ENCODE peak calls at places on chromosomes 2 and 18, in four cellular contexts. Z is HepG2, L is H1, I is GM12878. U is an unnamed sample. For H3K9me3 and H3K4me1, the result is how much of the 10 kb centered on the place peaks cover.

GRCh38 chr2:221726894-221727513 is 154.9 kb upstream of the EPHA4 start:
- DNase-seq in Z (no peak), I (no peak), L (no peak), U (no peak)

GRCh38 chr2:12970861-12971260 is 254.1 kb downstream of the TRIB2 start:
- DNase-seq in I (no peak), Z (no peak), L (no peak), U (no peak)

GRCh38 chr2:199606193-199606780 is 148.5 kb upstream of the SATB2 start:
- DNase-seq in Z (no peak), L (no peak), I (no peak), U (no peak)

GRCh38 chr2:96877513-96878159 is 7.8 kb upstream of the SEMA4C start:
- DNase-seq in I (no peak), Z (no peak), L (no peak), U (no peak)

GRCh38 chr2:43027103-43027482 is 199.3 kb downstream of the ZFP36L2 start:
- DNase-seq in Z (no peak), L (no peak), I (no peak), U (no peak)

GRCh38 chr2:27164960-27165763 is 16.4 kb downstream of the TCF23 start:
- DNase-seq in Z (no peak), L (no peak), I (peak), U (no peak)

GRCh38 chr18:25875574-25875973 is 214.8 kb downstream of the SS18 start:
- DNase-seq in L (no peak), I (no peak), Z (no peak), U (no peak)

GRCh38 chr2:177334940-177335543 is 57.5 kb upstream of the AGPS start:
- DNase-seq in L (no peak), I (no peak), Z (peak), U (no peak)

GRCh38 chr2:105118960-105119359 is 81.1 kb downstream of the MRPS9 start:
- DNase-seq in I (no peak), L (peak), Z (no peak), U (no peak)

GRCh38 chr2:226020179-226020578 is 620.7 kb downstream of the NYAP2 start:
- DNase-seq in L (no peak), I (no peak), Z (no peak), U (no peak)

GRCh38 chr18:46481847-46482245 is 175.2 kb downstream of the LOXHD1 start:
- DNase-seq in I (no peak), Z (no peak), L (no peak), U (no peak)

GRCh38 chr2:126172785-126173184 is 483.2 kb upstream of the GYPC start:
- DNase-seq in L (no peak), I (no peak), Z (no peak), U (no peak)

GRCh38 chr2:159677654-159678053 is 34.7 kb upstream of the MARCHF7 start:
- DNase-seq in Z (peak), L (no peak), I (no peak), U (no peak)

GRCh38 chr2:56127013-56127772 is 56.6 kb upstream of the CCDC85A start:
- DNase-seq in Z (no peak), L (no peak), I (no peak), U (no peak)

GRCh38 chr2:201228271-201228911 is 31.9 kb upstream of the CASP8 start:
- DNase-seq in I (no peak), Z (no peak), L (no peak), U (no peak)

GRCh38 chr2:96527052-96527964 is 9.2 kb upstream of the ARID5A start:
- DNase-seq in I (no peak), L (peak), Z (no peak), U (no peak)

GRCh38 chr2:105055613-105056012 is 17.7 kb downstream of the MRPS9 start:
- DNase-seq in L (no peak), Z (no peak), I (no peak), U (no peak)

GRCh38 chr2:159229476-159230144 is 56.9 kb downstream of the WDSUB1 start:
- DNase-seq in Z (no peak), L (no peak), I (no peak), U (no peak)

GRCh38 chr2:226578879-226579278 is 220.7 kb downstream of the IRS1 start:
- DNase-seq in Z (peak), L (no peak), I (no peak), U (no peak)

GRCh38 chr18:55593888-55594287 is 5.9 kb upstream of the TCF4 start:
- DNase-seq in I (no peak), L (no peak), Z (no peak), U (no peak)

GRCh38 chr2:99488587-99488998 is 1.2 kb downstream of the REV1 start:
- DNase-seq in L (no peak), Z (peak), I (peak), U (no peak)

GRCh38 chr2:25545899-25546298 is 127.5 kb downstream of the DTNB start:
- DNase-seq in L (no peak), Z (peak), I (no peak), U (no peak)

GRCh38 chr18:50720281-50720680 is 99.5 kb downstream of the MRO start:
- DNase-seq in L (no peak), I (no peak), Z (no peak), U (no peak)

GRCh38 chr2:160940271-160940670 is 220.0 kb upstream of the TANK start:
- DNase-seq in I (no peak), Z (no peak), L (no peak), U (no peak)

GRCh38 chr2:175259164-175259563 is 77.7 kb upstream of the ATP5MC3 start:
- DNase-seq in Z (no peak), I (no peak), L (no peak), U (no peak)

GRCh38 chr2:175478369-175478768 is 296.9 kb upstream of the ATP5MC3 start:
- DNase-seq in I (no peak), Z (no peak), L (no peak), U (no peak)

GRCh38 chr2:199814084-199814844 is 36.7 kb downstream of the FTCDNL1 start:
- DNase-seq in I (no peak), Z (no peak), L (no peak), U (no peak)

GRCh38 chr2:193841389-193842150 is 1646.8 kb upstream of the TMEFF2 start:
- DNase-seq in Z (no peak), I (no peak), L (no peak), U (no peak)

GRCh38 chr2:172811027-172811426 is 75.4 kb downstream of the RAPGEF4 start:
- DNase-seq in I (no peak), L (no peak), Z (no peak), U (no peak)

GRCh38 chr2:86297382-86298147 is 39.9 kb downstream of the REEP1 start:
- DNase-seq in Z (no peak), L (no peak), I (no peak), U (no peak)

GRCh38 chr2:7620255-7620654 is 703.0 kb downstream of the RNF144A start:
- DNase-seq in L (no peak), Z (no peak), I (no peak), U (peak)

GRCh38 chr2:61471905-61472805 is 1.3 kb upstream of the USP34 start:
- DNase-seq in L (no peak), I (no peak), Z (peak), U (no peak)

GRCh38 chr2:229133155-229133772 is 137.8 kb downstream of the PID1 start:
- DNase-seq in Z (peak), I (no peak), L (no peak), U (peak)

GRCh38 chr2:64404002-64404731 is 49.8 kb upstream of the LGALSL start:
- DNase-seq in L (peak), Z (peak), I (no peak), U (peak)

GRCh38 chr18:57523171-57523956 is 63.1 kb downstream of the FECH start:
- DNase-seq in Z (no peak), I (no peak), L (no peak), U (no peak)

GRCh38 chr2:196963043-196963442 is 36.5 kb upstream of the PGAP1 start:
- DNase-seq in L (no peak), I (no peak), Z (no peak), U (no peak)

GRCh38 chr2:64661770-64662169 is 8.1 kb upstream of the SERTAD2 start:
- DNase-seq in I (no peak), Z (no peak), L (no peak), U (no peak)

DNA sequence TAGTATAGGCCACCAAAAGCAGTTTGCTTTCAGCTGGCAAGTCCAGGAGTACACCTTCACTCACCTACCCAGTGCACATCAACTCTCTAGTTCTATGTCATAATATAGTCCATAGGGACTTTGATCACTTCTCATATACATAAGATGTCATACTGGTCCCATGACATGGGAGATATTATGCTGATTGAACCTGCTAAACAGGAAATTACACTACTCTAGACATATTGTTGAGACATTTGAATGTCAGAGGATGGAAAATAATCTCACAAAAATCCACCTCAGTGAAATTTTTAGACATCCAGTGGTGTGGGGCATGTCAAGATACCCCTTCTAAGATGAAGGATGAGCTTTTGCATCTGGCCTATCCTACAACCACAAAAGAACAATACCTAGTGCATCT is 322.5 kb downstream of the EN1 start:
- DNase-seq in I (no peak), L (no peak), Z (no peak), U (no peak)
- H3K9me3 ChIP-seq in I (under half), L (under half), Z (under half), U (under half)

DNA sequence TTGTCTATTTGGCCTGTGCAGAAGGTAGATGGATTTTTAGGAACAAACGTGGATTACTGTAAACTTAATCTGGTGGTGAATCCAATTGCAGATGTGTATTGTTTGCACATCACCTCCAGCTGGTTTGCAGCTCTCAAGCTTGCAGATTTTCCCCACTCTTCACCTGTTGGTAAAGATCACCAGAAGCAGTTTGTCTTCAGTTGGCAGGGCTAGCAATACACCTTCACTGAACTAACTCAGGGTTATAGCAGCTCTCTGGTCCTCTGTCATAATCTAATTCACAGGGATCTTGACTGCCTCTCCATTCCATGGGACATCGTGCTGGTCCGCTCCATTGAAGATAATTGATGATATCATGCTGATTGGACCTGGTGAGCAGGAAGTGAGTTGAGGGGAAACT is 181.5 kb downstream of the VAPA start:
- DNase-seq in I (no peak), Z (no peak), L (no peak), U (no peak)
- H3K4me1 ChIP-seq in I (under half), Z (under half), L (under half), U (under half)

DNA sequence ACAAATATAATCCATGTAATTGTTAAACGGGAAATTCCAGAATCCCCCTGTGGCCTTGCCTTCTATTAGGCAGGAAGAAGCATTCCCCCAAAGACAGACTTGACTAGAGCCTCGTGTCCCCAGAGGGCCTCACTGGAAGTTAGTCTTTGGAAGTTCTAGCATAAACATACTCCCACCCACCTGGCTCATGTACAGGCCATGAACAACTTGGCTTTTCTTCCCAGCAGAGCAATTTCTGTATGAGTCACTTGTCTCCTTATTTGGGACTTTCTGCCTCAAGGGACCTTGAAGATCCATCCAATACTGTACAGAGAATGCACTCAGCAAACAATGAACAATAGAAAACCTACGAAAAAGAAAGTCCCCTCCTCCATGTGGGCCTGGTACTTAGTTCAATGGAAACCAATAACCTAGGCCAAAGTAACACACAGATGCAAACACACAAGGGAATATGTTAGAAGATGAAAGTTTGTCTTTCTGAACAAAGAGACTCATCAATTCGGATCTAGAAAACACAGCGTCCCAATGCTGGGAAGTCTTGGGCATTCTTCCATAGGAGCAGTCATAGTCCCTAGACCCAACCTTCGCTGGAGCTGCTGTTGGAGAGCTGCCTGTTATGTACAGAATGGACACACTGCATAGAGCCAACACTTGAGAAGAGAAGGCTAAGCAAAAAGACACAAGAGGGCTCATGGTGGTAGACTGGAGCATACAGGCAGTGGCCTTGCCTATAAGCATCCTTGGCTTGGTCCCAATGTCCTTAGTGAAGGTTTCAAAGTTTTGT is 303.5 kb downstream of the HRH4 start:
- DNase-seq in I (no peak), Z (no peak), L (no peak), U (no peak)
- TF ChIP-seq SUZ12 in I (no peak), Z (no peak), L (no peak), U (no peak)

DNA sequence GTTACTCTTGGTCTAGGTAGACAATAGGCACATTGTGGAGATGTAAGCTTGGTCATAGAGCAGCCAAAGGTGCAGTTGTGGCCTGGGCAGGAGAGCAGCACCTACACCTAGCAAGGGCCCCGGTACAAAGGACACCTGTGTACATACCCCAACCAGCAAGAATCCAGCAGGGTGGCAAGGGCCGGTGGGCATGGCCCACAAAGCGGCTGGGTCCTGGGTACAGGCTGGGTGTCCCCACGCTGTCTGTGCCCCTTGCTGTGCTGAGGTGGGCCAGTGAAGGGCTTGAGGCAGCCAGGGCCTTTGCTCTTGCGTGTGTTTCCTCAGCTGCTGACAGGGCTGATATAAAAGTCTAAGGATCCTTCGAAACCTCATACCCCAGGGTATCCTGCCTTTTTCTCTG is 501.8 kb downstream of the EIPR1 start:
- DNase-seq in L (no peak), Z (no peak), I (no peak), U (no peak)
- H3K9me3 ChIP-seq in L (under half), Z (under half), I (under half), U (under half)

GRCh38 chr2:151860210-151860609 is 32.0 kb upstream of the ARL5A start:
- DNase-seq in Z (no peak), L (no peak), I (no peak), U (no peak)

GRCh38 chr2:151857650-151858049 is 29.4 kb upstream of the ARL5A start:
- DNase-seq in Z (peak), L (no peak), I (no peak), U (no peak)

GRCh38 chr2:151862688-151863087 is 34.5 kb upstream of the ARL5A start:
- DNase-seq in I (peak), L (no peak), Z (no peak), U (no peak)

GRCh38 chr2:151860613-151861146 is 32.5 kb upstream of the ARL5A start:
- DNase-seq in L (no peak), Z (no peak), I (no peak), U (no peak)

GRCh38 chr2:151861171-151861570 is 33.0 kb upstream of the ARL5A start:
- DNase-seq in I (no peak), L (no peak), Z (no peak), U (no peak)
- H3K4me1 ChIP-seq in I (under half), L (under half), Z (under half), U (under half)

GRCh38 chr2:58644992-58645391 is 403.9 kb upstream of the FANCL start:
- DNase-seq in I (no peak), L (no peak), Z (no peak), U (no peak)
- TF ChIP-seq SUZ12 in I (no peak), L (no peak), Z (no peak), U (no peak)

DNA sequence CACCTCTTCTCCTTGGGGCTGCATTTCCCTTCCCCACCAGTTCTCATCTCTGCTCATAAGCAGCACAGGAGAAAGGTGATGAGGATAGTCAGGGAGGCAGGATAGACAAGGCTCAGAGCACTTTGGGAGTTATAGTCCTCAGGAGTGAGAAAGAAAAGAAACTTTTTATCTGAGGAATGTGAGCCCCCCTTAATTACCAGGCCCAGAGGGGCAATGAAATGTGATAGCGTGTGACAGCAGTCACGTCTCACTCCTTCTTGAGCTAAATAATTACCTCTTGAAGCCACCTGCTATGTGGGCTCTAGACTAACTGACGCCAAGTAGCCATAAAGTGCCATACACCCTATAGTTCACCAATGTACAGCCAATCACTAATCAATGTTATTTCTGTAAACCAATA is 105.8 kb downstream of the SPP2 start:
- DNase-seq in L (no peak), I (no peak), Z (no peak), U (no peak)
- H3K9me3 ChIP-seq in L (under half), I (under half), Z (under half), U (under half)

GRCh38 chr2:239203443-239204142 is 197.2 kb downstream of the HDAC4 start:
- DNase-seq in Z (no peak), L (no peak), I (no peak), U (no peak)
- H3K4me1 ChIP-seq in Z (under half), L (under half), I (under half), U (under half)

DNA sequence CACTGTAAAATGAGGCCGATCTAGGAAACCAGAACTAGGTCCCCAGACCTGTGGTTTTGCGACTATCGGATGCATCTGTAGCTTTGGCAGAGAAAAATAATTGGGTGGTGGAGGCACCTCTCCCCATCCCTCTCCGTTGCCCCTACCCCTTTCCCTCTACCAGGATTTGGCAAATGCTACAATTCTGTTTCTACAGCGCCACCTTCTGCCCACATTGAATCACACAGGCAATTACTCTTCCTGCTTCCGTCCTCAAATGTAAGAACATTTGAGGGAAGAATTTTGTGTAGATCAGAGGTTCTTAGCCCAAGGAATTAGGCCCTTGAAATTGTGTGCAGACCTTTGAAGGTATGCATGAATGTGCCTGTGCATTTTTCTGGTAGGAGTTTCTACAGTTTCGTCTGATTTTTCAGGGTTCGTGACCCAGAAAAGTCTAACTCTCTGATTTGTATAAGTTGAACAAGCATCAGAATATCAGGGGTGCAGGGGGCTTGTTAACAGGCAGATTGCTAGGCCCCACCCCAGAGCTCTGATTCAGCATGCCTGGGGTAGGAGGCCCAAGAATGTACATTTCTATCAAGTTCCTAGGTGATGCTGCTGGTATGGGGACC is 11.2 kb downstream of the ATP6V1B1 start:
- DNase-seq in I (no peak), Z (peak), L (peak), U (peak)
- TF ChIP-seq SUZ12 in I (no peak), Z (no peak), L (no peak), U (no peak)